ENCODE peak calls at places on chromosomes 13 and 19, in four cellular contexts. One of them, this sample, is unnamed.
A peak's percentile ranks its signal among the peaks of the same experiment; 100 is the strongest.

GRCh38 chr13:91141619-91142061 is 205.8 kb upstream of the MIR17HG start:
- ATAC-seq in A549: no peak
- ATAC-seq in upper lobe of left lung: no peak
- ATAC-seq in K562: no peak
- ATAC-seq in this sample: no peak

GRCh38 chr13:36431204-36432105 is 840 bp upstream of the CCNA1 start:
- ATAC-seq in upper lobe of left lung: peak; percentile 83
- ATAC-seq in A549: peak; percentile 36
- ATAC-seq in K562: no peak
- ATAC-seq in this sample: peak; percentile 34

GRCh38 chr13:57933606-57934005 is 302.1 kb downstream of the PCDH17 start:
- ATAC-seq in upper lobe of left lung: no peak
- ATAC-seq in A549: no peak
- ATAC-seq in K562: no peak
- ATAC-seq in this sample: no peak

GRCh38 chr19:3450796-3451411 is 29.4 kb downstream of the SMIM24 start:
- ATAC-seq in K562: peak; percentile 80
- ATAC-seq in A549: peak; percentile 96
- ATAC-seq in upper lobe of left lung: peak; percentile 91
- ATAC-seq in this sample: peak; percentile 95

GRCh38 chr13:37395544-37395943 is 203.0 kb downstream of the POSTN start:
- ATAC-seq in upper lobe of left lung: no peak
- ATAC-seq in K562: no peak
- ATAC-seq in A549: no peak
- ATAC-seq in this sample: no peak

GRCh38 chr19:2702170-2703076 is at the start of gene GNG7:
- ATAC-seq in upper lobe of left lung: peak; percentile 99
- ATAC-seq in A549: peak; percentile 92
- ATAC-seq in K562: peak; percentile 100
- ATAC-seq in this sample: peak; percentile 99

GRCh38 chr19:2805991-2806649 is 13.5 kb upstream of the ZNF554 start:
- ATAC-seq in K562: no peak
- ATAC-seq in upper lobe of left lung: no peak
- ATAC-seq in A549: no peak
- ATAC-seq in this sample: no peak

GRCh38 chr19:47582320-47582909 is 9.5 kb upstream of the ZNF541 start:
- ATAC-seq in A549: no peak
- ATAC-seq in K562: no peak
- ATAC-seq in upper lobe of left lung: peak; percentile 84
- ATAC-seq in this sample: no peak

GRCh38 chr19:56085571-56086275 is 35.4 kb downstream of the ZNF787 start:
- ATAC-seq in K562: peak; percentile 6
- ATAC-seq in upper lobe of left lung: no peak
- ATAC-seq in A549: peak; percentile 6
- ATAC-seq in this sample: no peak

GRCh38 chr19:46384396-46384795 is 29.0 kb downstream of the CCDC8 start:
- ATAC-seq in K562: no peak
- ATAC-seq in upper lobe of left lung: no peak
- ATAC-seq in A549: no peak
- ATAC-seq in this sample: no peak

GRCh38 chr13:37143901-37144300 is 38.4 kb upstream of the CSNK1A1L start:
- ATAC-seq in A549: no peak
- ATAC-seq in upper lobe of left lung: no peak
- ATAC-seq in K562: no peak
- ATAC-seq in this sample: no peak

GRCh38 chr19:2332341-2333026 is 4.0 kb downstream of the SPPL2B start:
- ATAC-seq in upper lobe of left lung: no peak
- ATAC-seq in K562: no peak
- ATAC-seq in A549: no peak
- ATAC-seq in this sample: no peak

GRCh38 chr13:27352698-27353097 is 71.7 kb upstream of the GTF3A start:
- ATAC-seq in K562: no peak
- ATAC-seq in A549: no peak
- ATAC-seq in upper lobe of left lung: no peak
- ATAC-seq in this sample: peak; percentile 10

GRCh38 chr19:21608571-21608970 is 103.2 kb downstream of the ZNF429 start:
- ATAC-seq in K562: no peak
- ATAC-seq in upper lobe of left lung: no peak
- ATAC-seq in A549: no peak
- ATAC-seq in this sample: no peak

GRCh38 chr19:36093146-36093662 is 17.7 kb upstream of the OVOL3 start:
- ATAC-seq in upper lobe of left lung: no peak
- ATAC-seq in A549: no peak
- ATAC-seq in K562: no peak
- ATAC-seq in this sample: no peak

GRCh38 chr13:64633948-64634347 is 2596.2 kb downstream of the PCDH9 start:
- ATAC-seq in upper lobe of left lung: no peak
- ATAC-seq in K562: no peak
- ATAC-seq in A549: no peak
- ATAC-seq in this sample: no peak

GRCh38 chr19:51060336-51060735 is 4.6 kb downstream of the KLK13 start:
- ATAC-seq in upper lobe of left lung: no peak
- ATAC-seq in K562: no peak
- ATAC-seq in A549: no peak
- ATAC-seq in this sample: no peak

GRCh38 chr13:41327994-41328778 is 17.1 kb downstream of the NAA16 start:
- ATAC-seq in upper lobe of left lung: no peak
- ATAC-seq in K562: no peak
- ATAC-seq in A549: no peak
- ATAC-seq in this sample: no peak

GRCh38 chr13:59982631-59983382 is 180.9 kb downstream of the DIAPH3 start:
- ATAC-seq in upper lobe of left lung: no peak
- ATAC-seq in K562: no peak
- ATAC-seq in A549: no peak
- ATAC-seq in this sample: no peak

GRCh38 chr13:93224545-93224944 is 2.1 kb upstream of the GPC6 start:
- ATAC-seq in upper lobe of left lung: no peak
- ATAC-seq in A549: no peak
- ATAC-seq in K562: no peak
- ATAC-seq in this sample: no peak

GRCh38 chr19:49564616-49565045 is 15.7 kb downstream of the NOSIP start:
- ATAC-seq in K562: no peak
- ATAC-seq in upper lobe of left lung: no peak
- ATAC-seq in A549: no peak
- ATAC-seq in this sample: no peak

GRCh38 chr19:31416548-31416947 is 67.3 kb upstream of the TSHZ3 start:
- ATAC-seq in A549: no peak
- ATAC-seq in upper lobe of left lung: no peak
- ATAC-seq in K562: no peak
- ATAC-seq in this sample: no peak

GRCh38 chr19:8423821-8424223 is 10.7 kb downstream of the MARCHF2 start:
- ATAC-seq in A549: peak; percentile 99
- ATAC-seq in K562: peak; percentile 98
- ATAC-seq in upper lobe of left lung: peak; percentile 96
- ATAC-seq in this sample: peak; percentile 99

GRCh38 chr13:74287672-74288169 is 153.5 kb upstream of the KLF12 start:
- ATAC-seq in A549: peak; percentile 45
- ATAC-seq in upper lobe of left lung: peak; percentile 69
- ATAC-seq in K562: no peak
- ATAC-seq in this sample: peak; percentile 31

GRCh38 chr13:52162279-52163101 is 3.1 kb upstream of the NEK3 start:
- ATAC-seq in A549: no peak
- ATAC-seq in upper lobe of left lung: no peak
- ATAC-seq in K562: peak; percentile 7
- ATAC-seq in this sample: no peak

GRCh38 chr13:94860981-94861407 is 148.6 kb upstream of the SOX21 start:
- ATAC-seq in upper lobe of left lung: peak; percentile 60
- ATAC-seq in K562: no peak
- ATAC-seq in A549: no peak
- ATAC-seq in this sample: peak; percentile 35

GRCh38 chr19:3977242-3978143 is 6.6 kb upstream of the DAPK3 start:
- ATAC-seq in K562: peak; percentile 5
- ATAC-seq in A549: no peak
- ATAC-seq in upper lobe of left lung: no peak
- ATAC-seq in this sample: no peak

GRCh38 chr13:51931606-51932005 is 69.8 kb downstream of the CCDC70 start:
- ATAC-seq in A549: no peak
- ATAC-seq in K562: no peak
- ATAC-seq in upper lobe of left lung: no peak
- ATAC-seq in this sample: no peak

GRCh38 chr13:51945149-51945548 is 66.1 kb downstream of the ATP7B start:
- ATAC-seq in K562: no peak
- ATAC-seq in upper lobe of left lung: no peak
- ATAC-seq in A549: no peak
- ATAC-seq in this sample: no peak

GRCh38 chr19:40804783-40805242 is 5.8 kb downstream of the EGLN2 start:
- ATAC-seq in K562: no peak
- ATAC-seq in upper lobe of left lung: no peak
- ATAC-seq in A549: no peak
- ATAC-seq in this sample: no peak

GRCh38 chr19:35476149-35476548 is 14.1 kb downstream of the KRTDAP start:
- ATAC-seq in K562: peak; percentile 83
- ATAC-seq in A549: no peak
- ATAC-seq in upper lobe of left lung: no peak
- ATAC-seq in this sample: no peak

GRCh38 chr13:40403509-40404241 is 262.8 kb downstream of the FOXO1 start:
- ATAC-seq in A549: no peak
- ATAC-seq in upper lobe of left lung: no peak
- ATAC-seq in K562: no peak
- ATAC-seq in this sample: no peak

GRCh38 chr19:4034048-4035017 is 26.8 kb downstream of the PIAS4 start:
- ATAC-seq in upper lobe of left lung: no peak
- ATAC-seq in A549: peak; percentile 6
- ATAC-seq in K562: no peak
- ATAC-seq in this sample: no peak

GRCh38 chr13:99929866-99930265 is 41.7 kb downstream of the ZIC5 start:
- ATAC-seq in upper lobe of left lung: no peak
- ATAC-seq in K562: no peak
- ATAC-seq in A549: no peak
- ATAC-seq in this sample: no peak

DNA sequence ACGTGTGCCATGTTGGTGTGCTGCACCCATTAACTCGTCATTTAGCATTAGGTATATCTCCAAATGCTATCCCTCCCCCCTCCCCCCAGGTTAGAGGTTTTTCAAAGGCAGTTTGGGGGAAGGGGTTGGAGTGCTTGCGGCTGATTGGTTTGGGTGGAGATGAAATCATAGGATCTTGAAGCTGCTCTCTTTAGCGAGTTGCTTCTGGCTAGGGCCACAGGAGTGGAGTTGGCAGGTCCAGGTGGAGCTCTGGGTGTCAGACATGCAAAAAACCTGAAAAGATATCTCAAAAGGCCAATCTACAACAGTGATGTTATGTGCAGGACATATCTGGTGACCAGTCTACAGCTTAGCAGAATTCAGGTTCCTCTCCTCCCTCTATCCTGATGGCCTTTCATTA is 32.6 kb upstream of the CXCL17 start:
- ATAC-seq in A549: no peak
- ATAC-seq in K562: no peak
- ATAC-seq in upper lobe of left lung: no peak
- ATAC-seq in this sample: no peak
- H3K27ac ChIP-seq in A549: no peak overlapping the region
- H3K27ac ChIP-seq in K562: no peak overlapping the region
- H3K27ac ChIP-seq in upper lobe of left lung: no peak overlapping the region
- H3K27ac ChIP-seq in this sample: no peak overlapping the region

GRCh38 chr19:18699403-18700054 is 16.0 kb downstream of the CRTC1 start:
- ATAC-seq in upper lobe of left lung: no peak
- ATAC-seq in K562: no peak
- ATAC-seq in A549: peak; percentile 45
- ATAC-seq in this sample: no peak
- TF ChIP-seq EP300 in upper lobe of left lung: no peak
- TF ChIP-seq EP300 in K562: no peak
- TF ChIP-seq EP300 in A549: no peak
- TF ChIP-seq EP300 in this sample: no peak

GRCh38 chr13:55554741-55555140 is 1586.0 kb upstream of the PRR20A start:
- ATAC-seq in K562: no peak
- ATAC-seq in A549: no peak
- ATAC-seq in upper lobe of left lung: no peak
- ATAC-seq in this sample: no peak

DNA sequence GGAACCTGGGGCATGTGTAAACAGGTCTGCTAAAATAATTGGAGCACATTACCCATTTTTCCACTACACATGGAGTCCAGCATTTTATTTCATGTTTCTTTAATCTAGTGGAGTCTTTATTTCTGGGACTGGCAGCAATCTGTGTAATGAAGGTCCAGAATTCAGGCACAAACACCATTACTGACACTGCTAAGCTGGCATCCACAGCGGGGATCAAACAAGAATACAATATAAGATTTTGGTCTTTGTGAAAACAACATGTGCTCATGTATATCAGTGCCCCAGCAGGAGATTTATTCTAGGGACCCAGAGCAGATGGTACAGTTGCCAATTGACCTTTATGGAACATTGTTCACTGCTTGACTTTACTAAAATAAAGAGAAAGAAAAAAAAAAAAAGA is 1587.0 kb upstream of the PRR20A start:
- ATAC-seq in K562: no peak
- ATAC-seq in A549: no peak
- ATAC-seq in upper lobe of left lung: no peak
- ATAC-seq in this sample: no peak
- H3K27ac ChIP-seq in K562: no peak overlapping the region
- H3K27ac ChIP-seq in A549: no peak overlapping the region
- H3K27ac ChIP-seq in upper lobe of left lung: no peak overlapping the region
- H3K27ac ChIP-seq in this sample: no peak overlapping the region

GRCh38 chr13:47133024-47133445 is 236.2 kb upstream of the HTR2A start:
- ATAC-seq in upper lobe of left lung: no peak
- ATAC-seq in K562: no peak
- ATAC-seq in A549: no peak
- ATAC-seq in this sample: no peak
- TF ChIP-seq EP300 in upper lobe of left lung: no peak
- TF ChIP-seq EP300 in K562: no peak
- TF ChIP-seq EP300 in A549: no peak
- TF ChIP-seq EP300 in this sample: no peak

GRCh38 chr13:24053505-24054251 is 106.8 kb upstream of the SPATA13 start:
- ATAC-seq in A549: peak; percentile 96
- ATAC-seq in upper lobe of left lung: peak; percentile 70
- ATAC-seq in K562: peak; percentile 86
- ATAC-seq in this sample: peak; percentile 43
- H3K27ac ChIP-seq in A549: peak overlapping the region; percentile 46
- H3K27ac ChIP-seq in upper lobe of left lung: peak overlapping the region; percentile 73
- H3K27ac ChIP-seq in K562: no peak overlapping the region
- H3K27ac ChIP-seq in this sample: peak overlapping the region; percentile 60